ENCODE peak calls at places on chromosomes 3 and 15, in five cellular contexts. I, H, G, C and T are unnamed samples.

GRCh38 chr15:69531302-69532027 is 78.8 kb downstream of the RPLP1 start:
- DNase-seq in I (peak), H (no peak), C (no peak), G (no peak), T (no peak)

GRCh38 chr15:93121089-93121488 is 32.1 kb upstream of the RGMA start:
- DNase-seq in H (no peak), C (peak), I (no peak), G (no peak), T (no peak)

GRCh38 chr3:6709178-6709577 is 151.7 kb upstream of the GRM7 start:
- DNase-seq in C (no peak), H (no peak), G (no peak), I (no peak), T (no peak)

GRCh38 chr15:37133619-37134018 is 33.3 kb upstream of the MEIS2 start:
- DNase-seq in I (peak), C (peak), G (no peak), H (no peak), T (no peak)

GRCh38 chr15:80777137-80777536 is 2.0 kb upstream of the CEMIP start:
- DNase-seq in G (peak), C (no peak), H (no peak), I (no peak), T (no peak)

GRCh38 chr3:47421741-47422649 is 41.2 kb downstream of the PTPN23 start:
- DNase-seq in C (peak), I (no peak), H (no peak), G (peak), T (peak)

GRCh38 chr15:57018151-57018550 is 99.7 kb downstream of the TCF12 start:
- DNase-seq in C (no peak), G (no peak), I (no peak), H (no peak), T (no peak)

GRCh38 chr15:63469190-63469589 is 35.2 kb upstream of the USP3 start:
- DNase-seq in H (no peak), C (no peak), G (no peak), I (no peak), T (no peak)

GRCh38 chr15:35752134-35752466 is 206.1 kb upstream of the DPH6 start:
- DNase-seq in I (no peak), H (no peak), C (no peak), G (no peak), T (no peak)

GRCh38 chr15:45333550-45333949 is 44.8 kb downstream of the GATM start:
- DNase-seq in I (no peak), C (peak), H (no peak), G (peak), T (no peak)

GRCh38 chr3:78856164-78856563 is 911.6 kb downstream of the ROBO1 start:
- DNase-seq in C (no peak), G (no peak), I (no peak), H (no peak), T (no peak)

GRCh38 chr3:10389341-10389740 is 68.4 kb upstream of the SEC13 start:
- DNase-seq in I (no peak), C (no peak), G (no peak), H (no peak), T (no peak)

GRCh38 chr3:147113293-147114045 is 292.9 kb downstream of the ZIC4 start:
- DNase-seq in G (no peak), I (no peak), H (no peak), C (no peak), T (no peak)

GRCh38 chr3:22089284-22089683 is 338.3 kb upstream of the ZNF385D start:
- DNase-seq in C (peak), H (no peak), G (peak), I (no peak), T (no peak)

GRCh38 chr15:74799255-74799842 is 13.3 kb upstream of the LMAN1L start:
- DNase-seq in C (no peak), G (no peak), H (no peak), I (no peak), T (no peak)

GRCh38 chr15:42955518-42955917 is 34.9 kb upstream of the TTBK2 start:
- DNase-seq in C (no peak), G (no peak), H (no peak), I (no peak), T (no peak)

GRCh38 chr3:29099296-29099695 is 181.6 kb upstream of the RBMS3 start:
- DNase-seq in H (no peak), G (no peak), I (no peak), C (peak), T (no peak)

GRCh38 chr3:60147249-60147648 is 1097.4 kb upstream of the CFAP20DC start:
- DNase-seq in G (no peak), C (no peak), H (no peak), I (no peak), T (no peak)

GRCh38 chr15:62125763-62126162 is 39.3 kb downstream of the C2CD4B start:
- DNase-seq in I (no peak), G (peak), H (no peak), C (peak), T (no peak)

GRCh38 chr15:88838667-88839066 is 35.4 kb downstream of the ACAN start:
- DNase-seq in H (no peak), G (no peak), I (no peak), C (no peak), T (no peak)

GRCh38 chr3:197734667-197735318 is 1.9 kb downstream of the RUBCN start:
- DNase-seq in G (no peak), I (no peak), H (no peak), C (no peak), T (no peak)

GRCh38 chr3:32423956-32424558 is 32.4 kb downstream of the CMTM7 start:
- DNase-seq in H (no peak), I (no peak), C (no peak), G (no peak), T (peak)

GRCh38 chr15:89999676-90000174 is 1.4 kb upstream of the ZNF710 start:
- DNase-seq in I (no peak), G (peak), H (no peak), C (no peak), T (no peak)

GRCh38 chr3:12905316-12906071 is 64.1 kb upstream of the RPL32 start:
- DNase-seq in I (no peak), H (no peak), C (no peak), G (no peak), T (no peak)

GRCh38 chr3:11583226-11583625 is 60.5 kb downstream of the VGLL4 start:
- DNase-seq in G (no peak), I (no peak), H (no peak), C (no peak), T (no peak)

GRCh38 chr3:19937459-19938362 is 3.7 kb upstream of the EFHB start:
- DNase-seq in H (no peak), G (no peak), I (no peak), C (no peak), T (no peak)

GRCh38 chr15:40418126-40418525 is 12.5 kb downstream of the IVD start:
- DNase-seq in G (no peak), C (no peak), I (no peak), H (no peak), T (no peak)

GRCh38 chr3:169149349-169149890 is 514.1 kb downstream of the MECOM start:
- DNase-seq in I (peak), C (peak), G (peak), H (peak), T (peak)